ENCODE peak calls at places on chromosomes 5 and 9, in four cellular contexts. W is KG1; B is activated effector memory CD4-positive, alpha-beta T cell treated with anti-CD3 and anti-CD28 coated beads, Interleukin-2, amount 50 U/mL, for 16 hours; Q is Kasumi-1. K is an unnamed sample.

GRCh38 chr9:92764381-92764987 is at the start of gene BICD2:
- DNase-seq in W (no peak), B (no peak), Q (no peak), K (no peak)

GRCh38 chr9:125992557-125992956 is 245.4 kb downstream of the PBX3 start:
- DNase-seq in W (no peak), B (peak), Q (no peak), K (no peak)

GRCh38 chr9:4569101-4569500 is 78.8 kb downstream of the SLC1A1 start:
- DNase-seq in W (no peak), B (no peak), Q (no peak), K (no peak)

GRCh38 chr5:74040065-74040551 is 414.1 kb downstream of the ARHGEF28 start:
- DNase-seq in W (no peak), B (no peak), Q (no peak), K (peak)

GRCh38 chr9:76109953-76110352 is 219.5 kb downstream of the PCSK5 start:
- DNase-seq in W (no peak), B (no peak), Q (no peak), K (no peak)

GRCh38 chr5:78221964-78222451 is 72.5 kb downstream of the AP3B1 start:
- DNase-seq in W (peak), B (no peak), Q (peak), K (no peak)

GRCh38 chr5:171355302-171355724 is 32.3 kb upstream of the NPM1 start:
- DNase-seq in W (no peak), B (peak), Q (no peak), K (no peak)

GRCh38 chr9:104872959-104873850 is 54.8 kb downstream of the ABCA1 start:
- DNase-seq in W (no peak), B (no peak), Q (peak), K (no peak)

GRCh38 chr9:36149197-36149596 is 12.7 kb downstream of the GLIPR2 start:
- DNase-seq in W (no peak), B (no peak), Q (no peak), K (peak)

GRCh38 chr5:67002832-67003231 is 193.8 kb downstream of the CD180 start:
- DNase-seq in W (no peak), B (no peak), Q (no peak), K (peak)

GRCh38 chr5:1103505-1104326 is 8.1 kb downstream of the SLC12A7 start:
- DNase-seq in W (no peak), B (no peak), Q (peak), K (peak)

GRCh38 chr5:56414056-56414455 is 180.9 kb upstream of the ANKRD55 start:
- DNase-seq in W (peak), B (no peak), Q (peak), K (no peak)

GRCh38 chr9:76905661-76905983 is 292 bp downstream of the PRUNE2 start:
- DNase-seq in W (no peak), B (no peak), Q (no peak), K (no peak)

GRCh38 chr9:1469996-1470395 is 419.8 kb downstream of the DMRT2 start:
- DNase-seq in W (no peak), B (no peak), Q (no peak), K (no peak)

GRCh38 chr9:109278216-109278615 is 42.6 kb downstream of the EPB41L4B start:
- DNase-seq in W (no peak), B (no peak), Q (no peak), K (no peak)

GRCh38 chr5:40716590-40716989 is 36.9 kb downstream of the PTGER4 start:
- DNase-seq in W (no peak), B (no peak), Q (no peak), K (no peak)

GRCh38 chr5:38554860-38555259 is 1.6 kb downstream of the LIFR start:
- DNase-seq in W (no peak), B (no peak), Q (no peak), K (no peak)

GRCh38 chr5:154728884-154729283 is 26.3 kb upstream of the LARP1 start:
- DNase-seq in W (no peak), B (no peak), Q (no peak), K (no peak)

GRCh38 chr5:149627070-149627469 is 45.8 kb downstream of the ARHGEF37 start:
- DNase-seq in W (no peak), B (no peak), Q (no peak), K (no peak)

GRCh38 chr5:545641-546375 is 21.6 kb upstream of the SLC9A3 start:
- DNase-seq in W (no peak), B (peak), Q (no peak), K (peak)

GRCh38 chr5:50807661-50808060 is 141.2 kb downstream of the PARP8 start:
- DNase-seq in W (no peak), B (no peak), Q (no peak), K (no peak)

GRCh38 chr9:132090771-132091170 is 11.1 kb upstream of the MED27 start:
- DNase-seq in W (no peak), B (no peak), Q (no peak), K (no peak)

GRCh38 chr5:53326420-53327153 is 153.8 kb upstream of the FST start:
- DNase-seq in W (no peak), B (no peak), Q (no peak), K (peak)

GRCh38 chr9:35669331-35670145 is 4.2 kb upstream of the CA9 start:
- DNase-seq in W (no peak), B (no peak), Q (no peak), K (no peak)

GRCh38 chr5:39947657-39948056 is 522.9 kb upstream of the DAB2 start:
- DNase-seq in W (no peak), B (no peak), Q (no peak), K (peak)

GRCh38 chr9:107222020-107222522 is 61.0 kb upstream of the RAD23B start:
- DNase-seq in W (no peak), B (no peak), Q (no peak), K (no peak)

GRCh38 chr5:141986072-141986471 is 17.2 kb downstream of the RNF14 start:
- DNase-seq in W (no peak), B (no peak), Q (no peak), K (no peak)

GRCh38 chr5:143536364-143536763 is 132.9 kb upstream of the NR3C1 start:
- DNase-seq in W (no peak), B (no peak), Q (no peak), K (peak)

GRCh38 chr5:170219615-170220014 is 13.2 kb upstream of the C5orf58 start:
- DNase-seq in W (no peak), B (no peak), Q (no peak), K (no peak)

GRCh38 chr9:122053546-122053945 is 39.6 kb downstream of the TTLL11 start:
- DNase-seq in W (no peak), B (no peak), Q (no peak), K (no peak)

GRCh38 chr9:91239367-91240111 is 122.2 kb downstream of the AUH start:
- DNase-seq in W (no peak), B (no peak), Q (no peak), K (no peak)

GRCh38 chr9:122954253-122954691 is 13.5 kb downstream of the RABGAP1 start:
- DNase-seq in W (no peak), B (no peak), Q (no peak), K (no peak)

GRCh38 chr9:18726546-18726945 is 252.6 kb downstream of the ADAMTSL1 start:
- DNase-seq in W (no peak), B (no peak), Q (no peak), K (no peak)

GRCh38 chr9:116007824-116008223 is 145.8 kb upstream of the PAPPA start:
- DNase-seq in W (no peak), B (no peak), Q (no peak), K (no peak)

GRCh38 chr5:121974261-121974660 is 12.5 kb downstream of the SRFBP1 start:
- DNase-seq in W (no peak), B (no peak), Q (no peak), K (no peak)

GRCh38 chr9:110842169-110842568 is 173.6 kb downstream of the MUSK start:
- DNase-seq in W (no peak), B (no peak), Q (no peak), K (no peak)

GRCh38 chr5:27124590-27124989 is 86.2 kb upstream of the CDH9 start:
- DNase-seq in W (peak), B (no peak), Q (peak), K (no peak)

GRCh38 chr5:107640568-107640967 is 30.2 kb downstream of the EFNA5 start:
- DNase-seq in W (no peak), B (no peak), Q (no peak), K (no peak)

GRCh38 chr5:178699854-178700253 is 30.6 kb downstream of the ZNF354A start:
- DNase-seq in W (no peak), B (no peak), Q (no peak), K (no peak)